ENCODE peak calls at places on chromosomes 2 and 18, in seven cellular contexts. E is fibroblast of the conjunctiva; O is AG10803; T is ureter; C is fibroblast of lung; Q is WERI-Rb-1; A is activated CD8-positive, alpha-beta memory T cell treated with anti-CD3 and anti-CD28 coated beads, Interleukin-2, amount 50 U/mL, for 48 hours. H is an unnamed sample.

GRCh38 chr2:239880396-239880795 is 144.7 kb downstream of the NDUFA10 start:
- DNase-seq in A (peak), E (no peak), T (peak), C (no peak), O (no peak), Q (no peak), H (no peak)

GRCh38 chr2:212871597-212871996 is 279.8 kb downstream of the IKZF2 start:
- DNase-seq in T (no peak), C (no peak), E (no peak), O (no peak), A (no peak), Q (no peak), H (no peak)

GRCh38 chr2:109612991-109613921 is 510 bp downstream of the SEPTIN10 start:
- DNase-seq in T (no peak), E (peak), O (peak), A (peak), C (peak), Q (no peak), H (peak)

GRCh38 chr2:154370873-154371272 is 327.6 kb upstream of the KCNJ3 start:
- DNase-seq in E (no peak), A (no peak), T (no peak), C (no peak), Q (no peak), O (no peak), H (no peak)

GRCh38 chr18:31301201-31301655 is 16.7 kb upstream of the DSG1 start:
- DNase-seq in O (no peak), T (no peak), E (no peak), A (no peak), C (no peak), Q (no peak), H (no peak)

GRCh38 chr2:191923652-191923997 is 76.7 kb upstream of the CAVIN2 start:
- DNase-seq in Q (no peak), T (no peak), C (no peak), O (no peak), A (no peak), E (no peak), H (no peak)

GRCh38 chr2:74379851-74380789 is at the start of gene DCTN1:
- DNase-seq in C (peak), O (peak), T (peak), E (peak), Q (peak), A (peak), H (peak)

GRCh38 chr2:145158051-145158586 is 638.2 kb upstream of the ZEB2 start:
- DNase-seq in E (peak), T (peak), O (peak), Q (no peak), C (peak), A (no peak), H (peak)

GRCh38 chr2:215736653-215737290 is 276.6 kb downstream of the MREG start:
- DNase-seq in T (no peak), C (peak), E (peak), Q (no peak), O (peak), A (no peak), H (peak)

GRCh38 chr2:159050426-159050825 is 82.0 kb downstream of the TANC1 start:
- DNase-seq in A (no peak), Q (no peak), E (no peak), C (no peak), O (no peak), T (no peak), H (no peak)

GRCh38 chr2:161746891-161747535 is 122.8 kb downstream of the SLC4A10 start:
- DNase-seq in Q (no peak), T (no peak), A (no peak), E (no peak), O (no peak), C (no peak), H (no peak)

GRCh38 chr18:63817441-63818051 is 42.3 kb downstream of the SERPINB7 start:
- DNase-seq in C (peak), Q (no peak), A (no peak), T (no peak), O (peak), E (no peak), H (peak)

GRCh38 chr2:163647300-163647699 is 88.5 kb downstream of the FIGN start:
- DNase-seq in Q (no peak), A (no peak), C (no peak), E (no peak), O (no peak), T (no peak), H (no peak)